ENCODE peak calls at places on chromosome 1, in four cellular contexts. R is neural crest cell; O is activated T-helper 2 cell treated with anti-CD3 and anti-CD28 coated beads, Interferon-gamma antibody, Interleukin-2, Interleukin-4, amounts not matched to agents 10 μg/mL and 5 μg/mL and 100 μg/mL, durations not matched to agents 14 hours and 24 hours and 36 hours; J is activated gamma-delta T cell. X is an unnamed sample.

GRCh38 chr1:227855687-227856086 is 40.2 kb downstream of the PRSS38 start:
- DNase-seq in R (no peak), O (no peak), J (no peak), X (no peak)

GRCh38 chr1:183914283-183914682 is 109.4 kb downstream of the RGL1 start:
- DNase-seq in R (no peak), O (no peak), J (no peak), X (no peak)

GRCh38 chr1:238485906-238486219 is 595.1 kb upstream of the ZP4 start:
- DNase-seq in R (no peak), O (no peak), J (no peak), X (no peak)

GRCh38 chr1:167789501-167789900 is 67.7 kb downstream of the MPZL1 start:
- DNase-seq in R (no peak), O (no peak), J (no peak), X (no peak)

GRCh38 chr1:62613325-62613727 is 16.0 kb downstream of the ANGPTL3 start:
- DNase-seq in R (no peak), O (no peak), J (no peak), X (no peak)

GRCh38 chr1:86825294-86825693 is 88.6 kb downstream of the SELENOF start:
- DNase-seq in R (no peak), O (no peak), J (no peak), X (no peak)

GRCh38 chr1:53043271-53043670 is 18.7 kb upstream of the PODN start:
- DNase-seq in R (no peak), O (no peak), J (no peak), X (no peak)

GRCh38 chr1:12648741-12649140 is 4.9 kb downstream of the AADACL4 start:
- DNase-seq in R (no peak), O (no peak), J (no peak), X (no peak)

GRCh38 chr1:28894785-28895184 is 19.6 kb upstream of the EPB41 start:
- DNase-seq in R (no peak), O (no peak), J (no peak), X (no peak)

GRCh38 chr1:235304549-235305451 is 23.2 kb downstream of the ARID4B start:
- DNase-seq in R (no peak), O (no peak), J (no peak), X (no peak)

GRCh38 chr1:31623365-31623764 is 5.9 kb downstream of the HCRTR1 start:
- DNase-seq in R (no peak), O (no peak), J (no peak), X (no peak)

GRCh38 chr1:183185941-183186490 is at the start of gene LAMC2:
- DNase-seq in R (peak), O (no peak), J (no peak), X (no peak)

GRCh38 chr1:53545663-53546408 is 86.6 kb downstream of the DMRTB1 start:
- DNase-seq in R (no peak), O (no peak), J (no peak), X (no peak)

GRCh38 chr1:41483960-41484844 is at the start of gene EDN2:
- DNase-seq in R (no peak), O (no peak), J (no peak), X (no peak)

X was measured in activated T-helper 1 cell treated with anti-CD3 and anti-CD28 coated beads, Interleukin-12 subunit alpha, Interleukin-12 subunit beta, Interleukin-2, Interleukin-4 antibody, amounts not matched to agents 30 ng/mL and 10 ng/mL and 1 ng/mL, durations not matched to agents 14 hours and 24 hours and 36 hours.